ENCODE peak calls at places on chromosome 21, in seven cellular contexts. One of them, this sample, is unnamed.

GRCh38 chr21:18249542-18250152 is 5.0 kb downstream of the CHODL start:
- DNase-seq in heart left ventricle: no peak
- DNase-seq in tibial nerve: no peak
- DNase-seq in H54: no peak
- DNase-seq in right lobe of liver: no peak
- DNase-seq in stomach: no peak
- DNase-seq in body of pancreas: no peak
- DNase-seq in this sample: no peak

GRCh38 chr21:41367598-41368360 is 6.0 kb downstream of the MX2 start:
- DNase-seq in tibial nerve: no peak
- DNase-seq in H54: no peak
- DNase-seq in body of pancreas: no peak
- DNase-seq in heart left ventricle: no peak
- DNase-seq in right lobe of liver: no peak
- DNase-seq in stomach: no peak
- DNase-seq in this sample: peak

GRCh38 chr21:35127851-35128250 is 78.7 kb upstream of the RUNX1 start:
- DNase-seq in body of pancreas: no peak
- DNase-seq in stomach: no peak
- DNase-seq in H54: no peak
- DNase-seq in heart left ventricle: no peak
- DNase-seq in tibial nerve: no peak
- DNase-seq in right lobe of liver: no peak
- DNase-seq in this sample: no peak

GRCh38 chr21:16932314-16932713 is 580.5 kb upstream of the CXADR start:
- DNase-seq in body of pancreas: no peak
- DNase-seq in tibial nerve: no peak
- DNase-seq in right lobe of liver: no peak
- DNase-seq in heart left ventricle: no peak
- DNase-seq in stomach: no peak
- DNase-seq in H54: no peak
- DNase-seq in this sample: no peak

GRCh38 chr21:41799763-41800162 is 32.9 kb upstream of the RIPK4 start:
- DNase-seq in H54: no peak
- DNase-seq in stomach: no peak
- DNase-seq in right lobe of liver: no peak
- DNase-seq in body of pancreas: no peak
- DNase-seq in heart left ventricle: no peak
- DNase-seq in tibial nerve: no peak
- DNase-seq in this sample: no peak

GRCh38 chr21:41110664-41111063 is 57.3 kb upstream of the BACE2 start:
- DNase-seq in stomach: no peak
- DNase-seq in H54: no peak
- DNase-seq in tibial nerve: no peak
- DNase-seq in heart left ventricle: no peak
- DNase-seq in right lobe of liver: no peak
- DNase-seq in body of pancreas: no peak
- DNase-seq in this sample: no peak

GRCh38 chr21:43198376-43198775 is 29.6 kb downstream of the CRYAA start:
- DNase-seq in stomach: no peak
- DNase-seq in heart left ventricle: no peak
- DNase-seq in tibial nerve: no peak
- DNase-seq in body of pancreas: no peak
- DNase-seq in H54: no peak
- DNase-seq in right lobe of liver: no peak
- DNase-seq in this sample: no peak

GRCh38 chr21:26070822-26071425 is 99.6 kb downstream of the APP start:
- DNase-seq in H54: no peak
- DNase-seq in right lobe of liver: no peak
- DNase-seq in heart left ventricle: no peak
- DNase-seq in body of pancreas: peak
- DNase-seq in stomach: no peak
- DNase-seq in tibial nerve: peak
- DNase-seq in this sample: no peak

GRCh38 chr21:16502273-16502672 is 772.5 kb downstream of the USP25 start:
- DNase-seq in stomach: no peak
- DNase-seq in heart left ventricle: no peak
- DNase-seq in body of pancreas: no peak
- DNase-seq in H54: no peak
- DNase-seq in tibial nerve: no peak
- DNase-seq in right lobe of liver: no peak
- DNase-seq in this sample: no peak

GRCh38 chr21:19261731-19262367 is 858.3 kb upstream of the TMPRSS15 start:
- DNase-seq in body of pancreas: no peak
- DNase-seq in heart left ventricle: peak
- DNase-seq in H54: no peak
- DNase-seq in tibial nerve: no peak
- DNase-seq in right lobe of liver: no peak
- DNase-seq in stomach: no peak
- DNase-seq in this sample: no peak

GRCh38 chr21:34583926-34584563 is 30.9 kb downstream of the RCAN1 start:
- DNase-seq in stomach: no peak
- DNase-seq in H54: no peak
- DNase-seq in heart left ventricle: peak
- DNase-seq in right lobe of liver: no peak
- DNase-seq in body of pancreas: no peak
- DNase-seq in tibial nerve: no peak
- DNase-seq in this sample: no peak

GRCh38 chr21:42533963-42534355 is 20.3 kb downstream of the SLC37A1 start:
- DNase-seq in heart left ventricle: no peak
- DNase-seq in H54: no peak
- DNase-seq in body of pancreas: no peak
- DNase-seq in tibial nerve: no peak
- DNase-seq in right lobe of liver: peak
- DNase-seq in stomach: no peak
- DNase-seq in this sample: no peak

GRCh38 chr21:30104246-30104645 is 62.4 kb downstream of the CLDN17 start:
- DNase-seq in stomach: no peak
- DNase-seq in heart left ventricle: no peak
- DNase-seq in tibial nerve: no peak
- DNase-seq in right lobe of liver: no peak
- DNase-seq in body of pancreas: no peak
- DNase-seq in H54: no peak
- DNase-seq in this sample: no peak

GRCh38 chr21:15190412-15190811 is 125.6 kb upstream of the NRIP1 start:
- DNase-seq in stomach: no peak
- DNase-seq in tibial nerve: no peak
- DNase-seq in right lobe of liver: no peak
- DNase-seq in heart left ventricle: no peak
- DNase-seq in H54: no peak
- DNase-seq in body of pancreas: no peak
- DNase-seq in this sample: no peak

DNA sequence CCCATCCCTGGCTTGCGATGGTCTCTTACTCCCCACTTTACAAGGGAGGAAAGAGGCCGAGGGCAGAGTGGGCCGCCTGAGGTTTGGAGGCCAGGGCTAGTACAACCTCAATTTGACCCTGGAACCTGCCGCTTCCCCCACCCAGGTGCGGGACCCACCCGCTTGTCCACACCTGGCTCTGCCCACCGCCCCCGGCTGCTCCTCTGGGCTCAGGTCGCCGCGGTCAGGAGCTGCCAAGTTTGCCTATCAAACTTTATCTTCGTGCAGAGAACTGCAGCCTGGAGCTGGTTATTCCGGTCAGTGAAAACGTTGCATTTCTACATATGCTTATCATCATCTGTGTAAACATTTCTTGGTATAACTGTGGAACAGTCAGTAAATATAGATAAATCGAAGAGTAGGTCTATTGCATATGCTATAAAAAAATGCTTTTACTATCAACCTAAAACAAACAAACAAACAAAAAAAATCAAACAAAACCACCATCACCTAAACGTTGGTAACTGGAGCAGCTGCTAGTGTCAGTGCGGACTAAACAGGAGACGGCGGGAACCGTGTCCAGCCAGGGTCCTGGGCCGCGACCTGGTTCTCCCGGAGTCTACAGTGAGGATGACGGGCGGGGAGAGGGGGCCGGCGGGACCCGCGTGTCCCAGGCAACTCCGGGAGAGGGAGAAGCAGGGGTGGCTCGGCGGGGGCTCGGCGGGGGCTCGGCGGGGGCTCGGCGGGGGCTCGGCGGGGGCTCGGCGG is 906 bp upstream of the ADARB1 start:
- DNase-seq in tibial nerve: no peak
- DNase-seq in stomach: peak
- DNase-seq in heart left ventricle: no peak
- DNase-seq in body of pancreas: peak
- DNase-seq in H54: peak
- DNase-seq in right lobe of liver: no peak
- DNase-seq in this sample: no peak
- TF ChIP-seq POLR2A in tibial nerve: no peak
- TF ChIP-seq POLR2A in stomach: no peak
- TF ChIP-seq POLR2A in heart left ventricle: no peak
- TF ChIP-seq POLR2A in body of pancreas: no peak
- TF ChIP-seq POLR2A in H54: no peak
- TF ChIP-seq POLR2A in right lobe of liver: no peak
- TF ChIP-seq POLR2A in this sample: no peak

DNA sequence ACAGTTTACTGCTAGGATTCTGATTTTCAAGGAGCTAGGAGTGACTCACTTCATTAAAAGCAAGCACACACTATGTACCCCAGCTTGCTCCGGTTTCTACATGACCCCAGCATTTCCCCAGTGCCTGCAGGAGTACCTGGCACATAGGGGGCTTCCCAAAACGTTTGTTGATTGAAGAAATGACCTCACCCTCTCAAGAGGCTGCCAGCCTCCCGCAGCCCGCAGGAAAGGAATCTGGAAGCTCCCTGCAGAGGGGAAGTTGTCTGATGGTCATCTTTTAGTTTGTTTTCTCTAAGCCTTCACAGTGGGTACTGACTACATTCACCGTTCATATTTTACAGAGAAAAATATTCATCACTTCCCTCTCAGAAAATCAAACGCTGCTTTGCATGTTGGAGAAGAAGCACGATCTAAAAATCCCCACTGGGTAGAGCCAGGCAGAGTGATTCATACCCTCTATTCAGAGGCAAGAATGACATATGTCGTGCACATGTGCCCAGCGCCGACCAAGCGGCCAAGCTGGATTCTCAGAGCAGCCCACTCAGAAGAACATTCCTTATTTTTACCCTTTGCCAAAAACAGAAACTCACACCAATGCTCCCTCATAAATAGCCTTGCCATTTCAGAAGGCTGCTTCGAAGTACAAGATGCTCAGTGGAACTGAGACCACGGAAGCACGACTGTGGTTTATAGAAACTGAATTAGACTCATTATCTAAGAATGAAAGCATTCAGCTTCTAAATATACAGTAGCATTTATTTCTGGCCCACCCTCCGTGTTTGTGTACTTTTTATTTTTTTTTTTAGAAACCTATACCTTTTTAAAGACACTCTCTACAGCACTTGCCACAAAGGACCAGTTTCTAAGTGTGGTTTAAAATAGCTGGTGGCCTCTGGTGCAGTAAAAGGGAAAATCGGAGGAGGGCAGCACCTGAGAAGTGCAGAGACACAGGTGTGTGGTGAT is 143.2 kb downstream of the MIS18A start:
- DNase-seq in body of pancreas: no peak
- DNase-seq in stomach: no peak
- DNase-seq in H54: no peak
- DNase-seq in right lobe of liver: no peak
- DNase-seq in tibial nerve: no peak
- DNase-seq in heart left ventricle: no peak
- DNase-seq in this sample: peak
- TF ChIP-seq POLR2A in body of pancreas: no peak
- TF ChIP-seq POLR2A in stomach: no peak
- TF ChIP-seq POLR2A in H54: no peak
- TF ChIP-seq POLR2A in right lobe of liver: no peak
- TF ChIP-seq POLR2A in tibial nerve: no peak
- TF ChIP-seq POLR2A in heart left ventricle: no peak
- TF ChIP-seq POLR2A in this sample: no peak

GRCh38 chr21:33380483-33380998 is 22.7 kb upstream of the IFNGR2 start:
- DNase-seq in H54: peak
- DNase-seq in right lobe of liver: peak
- DNase-seq in tibial nerve: peak
- DNase-seq in heart left ventricle: peak
- DNase-seq in stomach: peak
- DNase-seq in body of pancreas: peak
- DNase-seq in this sample: peak
- TF ChIP-seq POLR2A in H54: peak
- TF ChIP-seq POLR2A in right lobe of liver: peak
- TF ChIP-seq POLR2A in tibial nerve: peak
- TF ChIP-seq POLR2A in heart left ventricle: no peak
- TF ChIP-seq POLR2A in stomach: no peak
- TF ChIP-seq POLR2A in body of pancreas: no peak
- TF ChIP-seq POLR2A in this sample: peak

GRCh38 chr21:33541105-33541711 is 709 bp downstream of the GART start:
- DNase-seq in stomach: no peak
- DNase-seq in heart left ventricle: no peak
- DNase-seq in right lobe of liver: no peak
- DNase-seq in body of pancreas: no peak
- DNase-seq in tibial nerve: no peak
- DNase-seq in H54: no peak
- DNase-seq in this sample: no peak

GRCh38 chr21:33540711-33541104 is 1.2 kb downstream of the GART start:
- DNase-seq in H54: no peak
- DNase-seq in tibial nerve: no peak
- DNase-seq in heart left ventricle: no peak
- DNase-seq in right lobe of liver: no peak
- DNase-seq in body of pancreas: no peak
- DNase-seq in stomach: no peak
- DNase-seq in this sample: no peak

GRCh38 chr21:33542640-33543504 is at the start of gene SON:
- DNase-seq in heart left ventricle: peak
- DNase-seq in H54: peak
- DNase-seq in right lobe of liver: peak
- DNase-seq in stomach: peak
- DNase-seq in body of pancreas: peak
- DNase-seq in tibial nerve: peak
- DNase-seq in this sample: peak

GRCh38 chr21:33543505-33544129 is 779 bp downstream of the SON start:
- DNase-seq in tibial nerve: no peak
- DNase-seq in heart left ventricle: no peak
- DNase-seq in body of pancreas: no peak
- DNase-seq in right lobe of liver: peak
- DNase-seq in H54: no peak
- DNase-seq in stomach: peak
- DNase-seq in this sample: no peak

DNA sequence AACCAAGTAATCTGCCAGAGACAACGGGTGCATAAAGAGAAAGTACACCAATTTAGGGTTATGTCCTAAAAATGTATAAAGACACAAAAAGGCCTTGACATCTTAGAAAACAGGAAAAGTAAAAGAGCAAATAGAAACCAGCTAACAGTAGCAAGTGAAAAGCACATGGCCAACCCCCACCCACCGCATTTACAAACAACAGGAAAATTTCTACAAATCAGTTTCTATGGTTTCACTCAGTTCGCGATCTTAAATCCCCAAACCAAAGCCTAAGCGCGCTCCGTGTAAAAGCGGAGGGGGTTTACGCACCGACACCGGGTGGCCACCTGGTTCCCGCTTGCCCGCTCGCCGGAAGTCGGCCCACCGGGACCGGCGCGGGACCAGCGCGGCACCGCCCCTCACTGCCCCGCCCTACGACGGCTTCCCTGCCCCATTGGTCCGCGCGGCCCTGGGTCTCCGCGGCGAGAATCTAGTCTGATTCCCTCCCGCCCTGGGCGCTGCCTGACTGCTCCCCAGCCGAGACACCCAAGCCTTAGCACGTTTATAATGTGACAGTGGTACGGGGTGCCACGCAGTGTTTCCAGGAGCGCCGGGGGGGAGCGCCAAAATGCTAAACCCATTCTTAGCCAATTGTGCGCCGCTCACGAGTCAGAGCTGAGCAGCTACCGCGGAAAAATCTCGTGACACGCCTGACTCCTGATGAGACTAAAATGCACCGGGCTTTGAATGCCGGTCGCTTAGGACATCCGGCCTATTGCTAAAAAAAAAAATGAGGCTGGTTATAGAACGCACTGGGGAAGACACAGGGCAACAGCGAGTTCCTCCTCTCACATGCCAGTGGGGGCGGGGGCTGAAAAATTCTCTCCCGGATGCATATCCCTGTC is at the start of gene GART:
- DNase-seq in tibial nerve: peak
- DNase-seq in body of pancreas: peak
- DNase-seq in right lobe of liver: peak
- DNase-seq in stomach: peak
- DNase-seq in H54: peak
- DNase-seq in heart left ventricle: peak
- DNase-seq in this sample: peak
- TF ChIP-seq POLR2A in tibial nerve: peak
- TF ChIP-seq POLR2A in body of pancreas: peak
- TF ChIP-seq POLR2A in right lobe of liver: peak
- TF ChIP-seq POLR2A in stomach: peak
- TF ChIP-seq POLR2A in H54: peak
- TF ChIP-seq POLR2A in heart left ventricle: no peak
- TF ChIP-seq POLR2A in this sample: peak

This sample was measured in GM12892.